ENCODE peak calls at places on chromosomes 2 and 18, in six cellular contexts. X, N, G, O, F and C are unnamed samples.

GRCh38 chr18:6374935-6375529 is 39.7 kb downstream of the L3MBTL4 start:
- DNase-seq in X (no peak), N (no peak), G (no peak), O (no peak), F (no peak), C (no peak)

GRCh38 chr2:176931588-176932563 is 280.7 kb upstream of the HNRNPA3 start:
- DNase-seq in X (no peak), N (no peak), G (no peak), O (peak), F (no peak), C (no peak)

GRCh38 chr2:132489150-132489549 is 72.5 kb downstream of the GPR39 start:
- DNase-seq in X (peak), N (no peak), G (no peak), O (no peak), F (peak), C (no peak)

GRCh38 chr2:83017366-83018090 is 1441.6 kb downstream of the SUCLG1 start:
- DNase-seq in X (no peak), N (no peak), G (no peak), O (no peak), F (no peak), C (no peak)

GRCh38 chr2:159064446-159065301 is 96.2 kb downstream of the TANC1 start:
- DNase-seq in X (no peak), N (no peak), G (no peak), O (no peak), F (no peak), C (no peak)

GRCh38 chr2:7880561-7880960 is 801.3 kb upstream of the ID2 start:
- DNase-seq in X (no peak), N (no peak), G (no peak), O (no peak), F (no peak), C (no peak)

GRCh38 chr2:96815326-96816126 is 542 bp upstream of the CNNM3 start:
- DNase-seq in X (no peak), N (peak), G (no peak), O (no peak), F (no peak), C (peak)

GRCh38 chr2:233408366-233409285 is 54.3 kb downstream of the DGKD start:
- DNase-seq in X (no peak), N (no peak), G (no peak), O (no peak), F (no peak), C (no peak)

GRCh38 chr2:45860136-45861106 is 208.9 kb downstream of the PRKCE start:
- DNase-seq in X (peak), N (peak), G (no peak), O (peak), F (peak), C (no peak)

GRCh38 chr2:68766378-68766845 is 31.8 kb downstream of the ARHGAP25 start:
- DNase-seq in X (no peak), N (no peak), G (peak), O (no peak), F (peak), C (no peak)

GRCh38 chr2:43948370-43948769 is 47.4 kb downstream of the LRPPRC start:
- DNase-seq in X (no peak), N (no peak), G (no peak), O (no peak), F (no peak), C (no peak)

GRCh38 chr2:128446049-128446811 is 127.6 kb upstream of the HS6ST1 start:
- DNase-seq in X (no peak), N (no peak), G (no peak), O (no peak), F (no peak), C (no peak)

GRCh38 chr2:239142806-239143205 is 258.0 kb downstream of the HDAC4 start:
- DNase-seq in X (no peak), N (no peak), G (no peak), O (no peak), F (peak), C (no peak)

GRCh38 chr2:25197336-25198208 is 29.2 kb upstream of the POMC start:
- DNase-seq in X (no peak), N (no peak), G (no peak), O (no peak), F (no peak), C (no peak)

GRCh38 chr2:102070058-102070642 is 72.4 kb upstream of the IL1R1 start:
- DNase-seq in X (no peak), N (no peak), G (no peak), O (peak), F (peak), C (no peak)

GRCh38 chr2:50956886-50957285 is 75.0 kb downstream of the NRXN1 start:
- DNase-seq in X (no peak), N (no peak), G (no peak), O (no peak), F (no peak), C (no peak)

GRCh38 chr2:134670955-134671354 is 47.8 kb downstream of the TMEM163 start:
- DNase-seq in X (peak), N (no peak), G (no peak), O (no peak), F (peak), C (no peak)

GRCh38 chr2:223696719-223697118 is 94.6 kb upstream of the SCG2 start:
- DNase-seq in X (no peak), N (no peak), G (no peak), O (no peak), F (no peak), C (no peak)

GRCh38 chr2:202036601-202037037 is 3.0 kb downstream of the FZD7 start:
- DNase-seq in X (no peak), N (no peak), G (no peak), O (no peak), F (peak), C (no peak)

GRCh38 chr2:171522057-171522803 is at the start of gene CYBRD1:
- DNase-seq in X (peak), N (peak), G (peak), O (peak), F (peak), C (no peak)

GRCh38 chr2:181190711-181191110 is 210.3 kb downstream of the UBE2E3 start:
- DNase-seq in X (no peak), N (no peak), G (no peak), O (no peak), F (no peak), C (no peak)

GRCh38 chr2:159591221-159591620 is 25.1 kb downstream of the BAZ2B start:
- DNase-seq in X (no peak), N (no peak), G (no peak), O (no peak), F (no peak), C (no peak)

GRCh38 chr2:203891474-203891873 is 23.9 kb downstream of the CTLA4 start:
- DNase-seq in X (no peak), N (no peak), G (no peak), O (no peak), F (no peak), C (no peak)